ENCODE peak calls at places on chromosomes 12 and 14, in five cellular contexts. One of them, this sample, is unnamed.

GRCh38 chr12:87425942-87426554 is 603.2 kb downstream of the C12orf50 start:
- DNase-seq in thoracic aorta: no peak
- DNase-seq in astrocyte of the spinal cord: peak
- DNase-seq in mucosa of descending colon: no peak
- DNase-seq in A673: no peak
- DNase-seq in this sample: no peak

GRCh38 chr14:90023176-90023896 is 38.5 kb upstream of the KCNK13 start:
- DNase-seq in thoracic aorta: no peak
- DNase-seq in astrocyte of the spinal cord: peak
- DNase-seq in mucosa of descending colon: no peak
- DNase-seq in A673: no peak
- DNase-seq in this sample: peak

GRCh38 chr12:46473634-46474201 is 101.1 kb upstream of the SLC38A2 start:
- DNase-seq in thoracic aorta: peak
- DNase-seq in astrocyte of the spinal cord: peak
- DNase-seq in mucosa of descending colon: peak
- DNase-seq in A673: peak
- DNase-seq in this sample: peak

GRCh38 chr12:32889073-32889760 is 7.4 kb downstream of the PKP2 start:
- DNase-seq in thoracic aorta: no peak
- DNase-seq in astrocyte of the spinal cord: no peak
- DNase-seq in mucosa of descending colon: no peak
- DNase-seq in A673: no peak
- DNase-seq in this sample: peak

GRCh38 chr14:29536886-29537511 is 390.6 kb downstream of the PRKD1 start:
- DNase-seq in thoracic aorta: no peak
- DNase-seq in astrocyte of the spinal cord: peak
- DNase-seq in mucosa of descending colon: no peak
- DNase-seq in A673: peak
- DNase-seq in this sample: peak

GRCh38 chr12:91918431-91918830 is 227.2 kb downstream of the BTG1 start:
- DNase-seq in thoracic aorta: no peak
- DNase-seq in astrocyte of the spinal cord: no peak
- DNase-seq in mucosa of descending colon: no peak
- DNase-seq in A673: no peak
- DNase-seq in this sample: no peak

GRCh38 chr12:50452795-50453194 is 52.0 kb upstream of the DIP2B start:
- DNase-seq in thoracic aorta: no peak
- DNase-seq in astrocyte of the spinal cord: no peak
- DNase-seq in mucosa of descending colon: no peak
- DNase-seq in A673: no peak
- DNase-seq in this sample: no peak

GRCh38 chr12:130117256-130117655 is 45.0 kb upstream of the FZD10 start:
- DNase-seq in thoracic aorta: no peak
- DNase-seq in astrocyte of the spinal cord: no peak
- DNase-seq in mucosa of descending colon: no peak
- DNase-seq in A673: no peak
- DNase-seq in this sample: no peak

GRCh38 chr12:30694971-30695326 is 720 bp downstream of the IPO8 start:
- DNase-seq in thoracic aorta: no peak
- DNase-seq in astrocyte of the spinal cord: peak
- DNase-seq in mucosa of descending colon: peak
- DNase-seq in A673: peak
- DNase-seq in this sample: peak

GRCh38 chr12:10214131-10214876 is 1.6 kb downstream of the GABARAPL1 start:
- DNase-seq in thoracic aorta: no peak
- DNase-seq in astrocyte of the spinal cord: peak
- DNase-seq in mucosa of descending colon: no peak
- DNase-seq in A673: peak
- DNase-seq in this sample: peak

GRCh38 chr12:95545731-95546490 is 5.4 kb downstream of the USP44 start:
- DNase-seq in thoracic aorta: no peak
- DNase-seq in astrocyte of the spinal cord: no peak
- DNase-seq in mucosa of descending colon: no peak
- DNase-seq in A673: peak
- DNase-seq in this sample: no peak

GRCh38 chr14:100392266-100392850 is 69.2 kb downstream of the SLC25A47 start:
- DNase-seq in thoracic aorta: no peak
- DNase-seq in astrocyte of the spinal cord: peak
- DNase-seq in mucosa of descending colon: no peak
- DNase-seq in A673: no peak
- DNase-seq in this sample: peak

GRCh38 chr12:2352203-2352602 is 299.4 kb downstream of the CACNA1C start:
- DNase-seq in thoracic aorta: no peak
- DNase-seq in astrocyte of the spinal cord: no peak
- DNase-seq in mucosa of descending colon: no peak
- DNase-seq in A673: no peak
- DNase-seq in this sample: no peak

GRCh38 chr12:26406813-26407212 is 211.4 kb downstream of the SSPN start:
- DNase-seq in thoracic aorta: no peak
- DNase-seq in astrocyte of the spinal cord: no peak
- DNase-seq in mucosa of descending colon: no peak
- DNase-seq in A673: no peak
- DNase-seq in this sample: no peak

GRCh38 chr14:65303902-65304222 is 108.7 kb upstream of the FUT8 start:
- DNase-seq in thoracic aorta: no peak
- DNase-seq in astrocyte of the spinal cord: no peak
- DNase-seq in mucosa of descending colon: no peak
- DNase-seq in A673: no peak
- DNase-seq in this sample: no peak

GRCh38 chr12:6607751-6608591 is 792 bp upstream of the CHD4 start:
- DNase-seq in thoracic aorta: peak
- DNase-seq in astrocyte of the spinal cord: peak
- DNase-seq in mucosa of descending colon: peak
- DNase-seq in A673: peak
- DNase-seq in this sample: peak

GRCh38 chr14:22646570-22647254 is 2.6 kb upstream of the OR6J1 start:
- DNase-seq in thoracic aorta: no peak
- DNase-seq in astrocyte of the spinal cord: peak
- DNase-seq in mucosa of descending colon: no peak
- DNase-seq in A673: no peak
- DNase-seq in this sample: peak

GRCh38 chr12:553216-554000 is 93.7 kb downstream of the B4GALNT3 start:
- DNase-seq in thoracic aorta: no peak
- DNase-seq in astrocyte of the spinal cord: no peak
- DNase-seq in mucosa of descending colon: no peak
- DNase-seq in A673: no peak
- DNase-seq in this sample: no peak

GRCh38 chr12:52874573-52875435 is 26.0 kb upstream of the KRT78 start:
- DNase-seq in thoracic aorta: no peak
- DNase-seq in astrocyte of the spinal cord: no peak
- DNase-seq in mucosa of descending colon: no peak
- DNase-seq in A673: no peak
- DNase-seq in this sample: no peak

GRCh38 chr12:114579389-114579788 is 104.6 kb downstream of the TBX3 start:
- DNase-seq in thoracic aorta: no peak
- DNase-seq in astrocyte of the spinal cord: no peak
- DNase-seq in mucosa of descending colon: no peak
- DNase-seq in A673: no peak
- DNase-seq in this sample: peak

GRCh38 chr12:71947645-71948105 is 9.0 kb downstream of the TPH2 start:
- DNase-seq in thoracic aorta: no peak
- DNase-seq in astrocyte of the spinal cord: peak
- DNase-seq in mucosa of descending colon: no peak
- DNase-seq in A673: no peak
- DNase-seq in this sample: peak

GRCh38 chr12:114166360-114166759 is 200.2 kb upstream of the RBM19 start:
- DNase-seq in thoracic aorta: no peak
- DNase-seq in astrocyte of the spinal cord: peak
- DNase-seq in mucosa of descending colon: peak
- DNase-seq in A673: peak
- DNase-seq in this sample: no peak

DNA sequence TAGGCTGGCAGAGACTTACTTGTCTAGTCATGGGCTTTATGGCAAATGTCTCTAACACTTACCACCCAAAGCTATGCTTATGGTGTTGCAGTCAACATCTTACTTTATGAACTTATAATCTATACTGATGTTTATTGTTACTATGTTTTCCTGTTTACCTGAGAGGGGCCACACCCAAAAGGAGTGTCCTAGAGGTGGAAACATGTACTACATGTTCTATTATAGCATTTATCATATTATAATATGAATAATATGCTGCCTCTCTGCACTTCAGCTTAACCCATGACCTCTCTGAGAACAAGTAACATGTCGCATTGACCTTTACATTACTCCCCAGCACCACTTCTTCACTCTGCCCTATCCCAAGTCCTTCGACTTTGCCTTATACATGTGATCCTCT is 501.8 kb downstream of the ETNK1 start:
- DNase-seq in thoracic aorta: no peak
- DNase-seq in astrocyte of the spinal cord: no peak
- DNase-seq in mucosa of descending colon: no peak
- DNase-seq in A673: no peak
- DNase-seq in this sample: no peak
- TF ChIP-seq CTCF in thoracic aorta: no peak
- TF ChIP-seq CTCF in astrocyte of the spinal cord: no peak
- TF ChIP-seq CTCF in mucosa of descending colon: no peak
- TF ChIP-seq CTCF in A673: no peak
- TF ChIP-seq CTCF in this sample: no peak

GRCh38 chr12:88578821-88579518 is 1.3 kb downstream of the KITLG start:
- DNase-seq in thoracic aorta: no peak
- DNase-seq in astrocyte of the spinal cord: no peak
- DNase-seq in mucosa of descending colon: peak
- DNase-seq in A673: peak
- DNase-seq in this sample: peak
- H3K4me3 ChIP-seq in thoracic aorta: peak
- H3K4me3 ChIP-seq in astrocyte of the spinal cord: peak
- H3K4me3 ChIP-seq in mucosa of descending colon: peak
- H3K4me3 ChIP-seq in A673: peak
- H3K4me3 ChIP-seq in this sample: peak

GRCh38 chr14:42229294-42229693 is 622.6 kb downstream of the LRFN5 start:
- DNase-seq in thoracic aorta: no peak
- DNase-seq in astrocyte of the spinal cord: no peak
- DNase-seq in mucosa of descending colon: no peak
- DNase-seq in A673: no peak
- DNase-seq in this sample: no peak

GRCh38 chr14:42229976-42230375 is 623.3 kb downstream of the LRFN5 start:
- DNase-seq in thoracic aorta: no peak
- DNase-seq in astrocyte of the spinal cord: no peak
- DNase-seq in mucosa of descending colon: no peak
- DNase-seq in A673: no peak
- DNase-seq in this sample: no peak

GRCh38 chr14:42228611-42229010 is 621.9 kb downstream of the LRFN5 start:
- DNase-seq in thoracic aorta: no peak
- DNase-seq in astrocyte of the spinal cord: no peak
- DNase-seq in mucosa of descending colon: no peak
- DNase-seq in A673: no peak
- DNase-seq in this sample: no peak

GRCh38 chr14:42222924-42223471 is 616.3 kb downstream of the LRFN5 start:
- DNase-seq in thoracic aorta: no peak
- DNase-seq in astrocyte of the spinal cord: peak
- DNase-seq in mucosa of descending colon: peak
- DNase-seq in A673: peak
- DNase-seq in this sample: peak

DNA sequence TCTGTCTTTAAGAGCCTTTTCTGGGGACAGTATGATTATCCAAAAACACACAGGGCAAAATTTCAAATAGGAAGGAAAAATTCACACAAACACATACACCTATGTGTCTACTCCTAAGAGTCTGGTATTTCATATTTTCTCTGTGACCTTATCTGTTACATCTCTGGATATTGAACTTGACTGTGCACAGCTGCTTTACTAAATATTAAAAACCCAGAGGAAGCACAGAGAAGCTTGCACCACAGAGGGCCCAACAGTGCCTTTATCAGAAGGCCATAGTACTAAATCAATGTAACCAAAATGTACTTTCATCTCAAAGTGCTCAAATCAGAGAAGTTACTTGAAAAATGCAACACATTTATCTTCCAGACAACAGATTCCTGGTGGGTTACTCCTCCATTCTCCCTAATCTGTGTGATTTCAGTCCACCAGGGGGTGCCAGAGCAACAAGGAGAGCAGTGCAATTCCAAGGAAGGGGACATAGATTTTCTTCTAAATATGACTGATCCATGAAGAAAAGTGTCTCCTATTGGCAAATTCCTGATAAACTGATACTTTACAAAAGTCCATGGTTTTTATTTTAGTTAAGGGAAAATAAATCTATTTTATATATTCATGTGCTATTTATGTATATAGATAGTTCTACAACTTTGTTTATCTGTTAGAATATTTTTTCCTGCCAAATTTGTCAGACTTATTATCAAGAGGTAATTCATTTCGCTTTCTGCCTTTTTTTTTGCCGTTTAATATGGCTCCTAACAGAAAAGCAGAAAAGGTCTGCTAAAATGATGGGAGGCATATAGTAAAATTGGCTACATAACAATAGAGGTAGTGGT is 617.6 kb downstream of the LRFN5 start:
- DNase-seq in thoracic aorta: peak
- DNase-seq in astrocyte of the spinal cord: peak
- DNase-seq in mucosa of descending colon: peak
- DNase-seq in A673: peak
- DNase-seq in this sample: peak
- TF ChIP-seq CTCF in thoracic aorta: peak
- TF ChIP-seq CTCF in astrocyte of the spinal cord: peak
- TF ChIP-seq CTCF in mucosa of descending colon: peak
- TF ChIP-seq CTCF in A673: peak
- TF ChIP-seq CTCF in this sample: peak

DNA sequence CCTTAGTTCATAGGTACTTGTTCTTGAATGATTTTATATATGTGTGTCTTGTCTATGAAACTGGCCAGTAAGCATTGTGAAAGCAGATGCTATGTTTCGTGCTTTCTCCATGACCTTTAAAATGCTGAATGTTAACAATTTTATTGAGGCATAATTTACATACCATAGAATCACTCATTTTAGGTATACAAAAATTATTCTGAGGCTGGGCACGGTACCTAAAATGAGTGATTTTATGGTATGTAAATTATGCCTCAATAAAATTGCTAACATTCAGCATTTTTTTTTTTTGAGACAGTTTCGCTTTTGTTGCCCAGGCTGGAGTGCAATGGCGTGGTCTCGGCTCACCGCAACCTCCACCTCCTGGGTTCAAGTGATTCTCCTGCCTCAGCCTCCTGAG is 6.8 kb downstream of the ESYT1 start:
- DNase-seq in thoracic aorta: no peak
- DNase-seq in astrocyte of the spinal cord: no peak
- DNase-seq in mucosa of descending colon: no peak
- DNase-seq in A673: no peak
- DNase-seq in this sample: no peak
- H3K4me3 ChIP-seq in thoracic aorta: no peak
- H3K4me3 ChIP-seq in astrocyte of the spinal cord: no peak
- H3K4me3 ChIP-seq in mucosa of descending colon: no peak
- H3K4me3 ChIP-seq in A673: no peak
- H3K4me3 ChIP-seq in this sample: no peak

GRCh38 chr12:115771065-115771464 is 506.4 kb downstream of the MED13L start:
- DNase-seq in thoracic aorta: no peak
- DNase-seq in astrocyte of the spinal cord: no peak
- DNase-seq in mucosa of descending colon: peak
- DNase-seq in A673: no peak
- DNase-seq in this sample: peak
- TF ChIP-seq CTCF in thoracic aorta: no peak
- TF ChIP-seq CTCF in astrocyte of the spinal cord: peak
- TF ChIP-seq CTCF in mucosa of descending colon: no peak
- TF ChIP-seq CTCF in A673: no peak
- TF ChIP-seq CTCF in this sample: peak

This sample was measured in choroid plexus epithelial cell.